ENCODE peak calls at places on chromosomes 6 and 20, in five cellular contexts. B, C, L, A and Z are unnamed samples.

GRCh38 chr20:23826541-23827018 is at the start of gene CST2:
- DNase-seq in C (no peak), L (no peak), B (peak), A (no peak), Z (peak)

GRCh38 chr20:50514750-50515149 is 4.6 kb downstream of the PTPN1 start:
- DNase-seq in L (no peak), C (no peak), A (no peak), B (no peak), Z (no peak)

GRCh38 chr20:59015812-59016711 is 3.2 kb upstream of the TUBB1 start:
- DNase-seq in C (no peak), B (no peak), A (peak), L (no peak), Z (no peak)

GRCh38 chr6:71040841-71041240 is 84.0 kb upstream of the B3GAT2 start:
- DNase-seq in L (no peak), A (no peak), B (no peak), C (no peak), Z (no peak)

GRCh38 chr20:46752639-46753235 is 43.3 kb downstream of the SLC2A10 start:
- DNase-seq in B (peak), C (peak), L (peak), A (peak), Z (peak)

GRCh38 chr20:642398-643174 is 10.4 kb downstream of the SRXN1 start:
- DNase-seq in C (peak), A (peak), L (no peak), B (no peak), Z (peak)

GRCh38 chr6:126228001-126228791 is 111.7 kb upstream of the CENPW start:
- DNase-seq in C (peak), A (no peak), L (peak), B (peak), Z (no peak)

GRCh38 chr6:62640749-62641148 is 354.7 kb upstream of the KHDRBS2 start:
- DNase-seq in B (no peak), A (no peak), C (no peak), L (peak), Z (no peak)

GRCh38 chr6:34032856-34033255 is 113.0 kb downstream of the GRM4 start:
- DNase-seq in C (no peak), A (no peak), B (no peak), L (peak), Z (no peak)

GRCh38 chr6:901696-902455 is 208.9 kb upstream of the EXOC2 start:
- DNase-seq in B (no peak), A (no peak), C (no peak), L (no peak), Z (no peak)

GRCh38 chr6:131290955-131291354 is 155.7 kb downstream of the AKAP7 start:
- DNase-seq in B (no peak), C (no peak), A (no peak), L (no peak), Z (no peak)